ENCODE peak calls at places on chromosomes 3 and 15, in four cellular contexts. One of them, this sample, is unnamed.

GRCh38 chr3:67489816-67490215 is 164.6 kb downstream of the SUCLG2 start:
- DNase-seq in cardiac muscle cell: no peak
- DNase-seq in tibial artery: no peak
- DNase-seq in mucosa of descending colon: no peak
- DNase-seq in this sample: no peak

GRCh38 chr3:10816019-10816862 is at the start of gene SLC6A11:
- DNase-seq in cardiac muscle cell: peak; percentile 2
- DNase-seq in tibial artery: no peak
- DNase-seq in mucosa of descending colon: no peak
- DNase-seq in this sample: peak; percentile 58

GRCh38 chr15:22257668-22258401 is 177.5 kb downstream of the OR4M2 start:
- DNase-seq in cardiac muscle cell: no peak
- DNase-seq in tibial artery: no peak
- DNase-seq in mucosa of descending colon: no peak
- DNase-seq in this sample: no peak

GRCh38 chr3:174376346-174376745 is 482.8 kb upstream of the NAALADL2 start:
- DNase-seq in cardiac muscle cell: peak; percentile 43
- DNase-seq in tibial artery: no peak
- DNase-seq in mucosa of descending colon: no peak
- DNase-seq in this sample: no peak

GRCh38 chr15:57865294-57865693 is 158.8 kb downstream of the POLR2M start:
- DNase-seq in cardiac muscle cell: peak; percentile 8
- DNase-seq in tibial artery: no peak
- DNase-seq in mucosa of descending colon: no peak
- DNase-seq in this sample: no peak

GRCh38 chr15:78302579-78302978 is 3.2 kb upstream of the SKIC8 start:
- DNase-seq in cardiac muscle cell: peak; percentile 72
- DNase-seq in tibial artery: no peak
- DNase-seq in mucosa of descending colon: no peak
- DNase-seq in this sample: no peak

GRCh38 chr3:113140876-113141275 is 70.5 kb upstream of the BOC start:
- DNase-seq in cardiac muscle cell: no peak
- DNase-seq in tibial artery: no peak
- DNase-seq in mucosa of descending colon: no peak
- DNase-seq in this sample: no peak

GRCh38 chr3:80227216-80227615 is 459.4 kb upstream of the ROBO1 start:
- DNase-seq in cardiac muscle cell: no peak
- DNase-seq in tibial artery: no peak
- DNase-seq in mucosa of descending colon: no peak
- DNase-seq in this sample: no peak

GRCh38 chr3:187197255-187197654 is at the start of gene RTP1:
- DNase-seq in cardiac muscle cell: no peak
- DNase-seq in tibial artery: no peak
- DNase-seq in mucosa of descending colon: no peak
- DNase-seq in this sample: no peak

GRCh38 chr3:67540198-67540894 is 114.1 kb downstream of the SUCLG2 start:
- DNase-seq in cardiac muscle cell: no peak
- DNase-seq in tibial artery: no peak
- DNase-seq in mucosa of descending colon: no peak
- DNase-seq in this sample: no peak

GRCh38 chr15:28937271-28937670 is 51.5 kb downstream of the APBA2 start:
- DNase-seq in cardiac muscle cell: no peak
- DNase-seq in tibial artery: no peak
- DNase-seq in mucosa of descending colon: no peak
- DNase-seq in this sample: no peak

GRCh38 chr15:28935316-28935715 is 49.5 kb downstream of the APBA2 start:
- DNase-seq in cardiac muscle cell: no peak
- DNase-seq in tibial artery: peak; percentile 41
- DNase-seq in mucosa of descending colon: no peak
- DNase-seq in this sample: no peak

GRCh38 chr15:28936081-28936480 is 50.3 kb downstream of the APBA2 start:
- DNase-seq in cardiac muscle cell: no peak
- DNase-seq in tibial artery: no peak
- DNase-seq in mucosa of descending colon: no peak
- DNase-seq in this sample: no peak

GRCh38 chr15:28934645-28935044 is 48.9 kb downstream of the APBA2 start:
- DNase-seq in cardiac muscle cell: no peak
- DNase-seq in tibial artery: peak; percentile 49
- DNase-seq in mucosa of descending colon: no peak
- DNase-seq in this sample: no peak

DNA sequence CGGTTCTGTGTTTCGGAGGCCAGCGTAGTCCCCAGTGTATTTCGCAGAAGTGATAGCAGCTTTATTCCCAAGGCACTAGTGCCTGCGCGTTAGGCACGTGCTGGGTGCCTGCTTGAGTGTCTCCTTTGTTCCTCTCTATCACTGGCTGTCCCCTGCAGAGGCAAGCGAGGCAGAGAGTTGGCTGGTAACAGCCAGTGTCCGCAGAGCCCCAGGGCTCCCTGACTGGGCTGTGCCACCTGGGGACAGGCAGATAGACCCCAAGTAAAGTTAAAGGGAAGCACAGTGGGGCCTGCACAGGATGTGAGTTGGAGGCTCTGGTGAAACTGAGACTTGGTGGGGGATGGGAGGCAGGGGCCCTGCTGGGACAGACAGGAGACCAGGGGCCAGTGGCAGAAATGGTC is 50.7 kb downstream of the APBA2 start:
- DNase-seq in cardiac muscle cell: no peak
- DNase-seq in tibial artery: peak; percentile 38
- DNase-seq in mucosa of descending colon: no peak
- DNase-seq in this sample: no peak
- H3K9me3 ChIP-seq in cardiac muscle cell: no peaks in the 10 kb centered on the region
- H3K9me3 ChIP-seq in tibial artery: no peaks in the 10 kb centered on the region
- H3K9me3 ChIP-seq in mucosa of descending colon: no peaks in the 10 kb centered on the region
- H3K9me3 ChIP-seq in this sample: no peaks in the 10 kb centered on the region

GRCh38 chr3:9397911-9398714 is 698 bp downstream of the SETD5 start:
- DNase-seq in cardiac muscle cell: peak; percentile 54
- DNase-seq in tibial artery: peak; percentile 79
- DNase-seq in mucosa of descending colon: peak; percentile 67
- DNase-seq in this sample: peak; percentile 47

GRCh38 chr3:9397331-9397910 is at the start of gene SETD5:
- DNase-seq in cardiac muscle cell: peak; percentile 98
- DNase-seq in tibial artery: peak; percentile 99
- DNase-seq in mucosa of descending colon: peak; percentile 99
- DNase-seq in this sample: peak; percentile 99

GRCh38 chr3:9395570-9396300 is 1.7 kb upstream of the SETD5 start:
- DNase-seq in cardiac muscle cell: peak; percentile 16
- DNase-seq in tibial artery: no peak
- DNase-seq in mucosa of descending colon: no peak
- DNase-seq in this sample: no peak

GRCh38 chr3:9396632-9397330 is 634 bp upstream of the SETD5 start:
- DNase-seq in cardiac muscle cell: peak; percentile 100
- DNase-seq in tibial artery: peak; percentile 99
- DNase-seq in mucosa of descending colon: peak; percentile 99
- DNase-seq in this sample: peak; percentile 99

DNA sequence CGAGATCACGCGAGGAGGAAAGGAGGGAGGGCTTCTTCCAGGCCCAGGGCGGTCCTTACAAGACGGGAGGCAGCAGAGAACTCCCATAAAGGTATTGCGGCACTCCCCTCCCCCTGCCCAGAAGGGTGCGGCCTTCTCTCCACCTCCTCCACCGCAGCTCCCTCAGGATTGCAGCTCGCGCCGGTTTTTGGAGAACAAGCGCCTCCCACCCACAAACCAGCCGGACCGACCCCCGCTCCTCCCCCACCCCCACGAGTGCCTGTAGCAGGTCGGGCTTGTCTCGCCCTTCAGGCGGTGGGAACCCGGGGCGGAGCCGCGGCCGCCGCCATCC is 1.1 kb upstream of the SETD5 start:
- DNase-seq in cardiac muscle cell: no peak
- DNase-seq in tibial artery: peak; percentile 95
- DNase-seq in mucosa of descending colon: peak; percentile 90
- DNase-seq in this sample: no peak
- H3K4me1 ChIP-seq in cardiac muscle cell: peaks cover 30% of the 10 kb centered on the region
- H3K4me1 ChIP-seq in tibial artery: no peaks in the 10 kb centered on the region
- H3K4me1 ChIP-seq in mucosa of descending colon: peaks cover 38% of the 10 kb centered on the region
- H3K4me1 ChIP-seq in this sample: no peaks in the 10 kb centered on the region

DNA sequence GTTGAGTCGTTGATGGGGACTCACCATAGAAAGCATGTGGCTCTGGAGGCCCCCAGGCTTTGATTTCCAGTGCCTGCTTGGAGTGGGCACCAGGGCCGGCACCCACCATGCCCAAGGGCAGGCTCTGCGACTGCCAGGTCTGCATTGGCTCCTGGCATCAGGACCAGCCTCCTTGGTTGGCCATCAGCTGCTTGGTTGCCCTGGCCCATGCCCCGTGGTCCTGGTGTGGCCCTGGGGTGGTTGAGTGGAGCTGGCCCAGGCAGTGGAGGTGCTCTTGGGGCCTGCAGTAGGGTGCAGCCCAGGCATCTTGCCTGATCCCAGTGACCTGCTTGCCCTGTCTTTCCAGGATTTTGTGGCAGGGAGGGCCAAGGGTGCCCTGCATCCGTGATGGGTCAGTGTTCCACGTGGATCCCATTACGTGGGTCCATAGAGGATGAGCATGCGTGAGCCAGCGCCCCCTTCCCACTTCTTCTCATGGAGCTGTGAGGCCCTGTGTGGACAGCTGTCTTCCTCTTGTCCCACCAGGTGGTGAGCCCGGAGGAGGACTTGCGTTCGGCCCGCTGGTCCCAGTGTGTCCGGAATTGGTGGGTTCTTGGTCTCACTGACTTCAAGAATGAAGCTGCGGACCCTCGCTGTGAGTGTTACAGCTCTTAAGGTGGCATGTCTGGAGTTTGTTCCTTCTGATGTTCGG is 187.0 kb downstream of the UBE3A start:
- DNase-seq in cardiac muscle cell: no peak
- DNase-seq in tibial artery: peak; percentile 55
- DNase-seq in mucosa of descending colon: peak; percentile 9
- DNase-seq in this sample: no peak
- H3K9me3 ChIP-seq in cardiac muscle cell: no peaks in the 10 kb centered on the region
- H3K9me3 ChIP-seq in tibial artery: peaks cover 66% of the 10 kb centered on the region
- H3K9me3 ChIP-seq in mucosa of descending colon: peaks cover 88% of the 10 kb centered on the region
- H3K9me3 ChIP-seq in this sample: peaks cover 2% of the 10 kb centered on the region

GRCh38 chr3:181006541-181006940 is 17.0 kb upstream of the DNAJC19 start:
- DNase-seq in cardiac muscle cell: no peak
- DNase-seq in tibial artery: no peak
- DNase-seq in mucosa of descending colon: no peak
- DNase-seq in this sample: no peak
- H3K4me1 ChIP-seq in cardiac muscle cell: no peaks in the 10 kb centered on the region
- H3K4me1 ChIP-seq in tibial artery: no peaks in the 10 kb centered on the region
- H3K4me1 ChIP-seq in mucosa of descending colon: no peaks in the 10 kb centered on the region
- H3K4me1 ChIP-seq in this sample: no peaks in the 10 kb centered on the region

This sample was measured in right cardiac atrium.